ENCODE peak calls at places on chromosome 17, in ten cellular contexts. One of them, this sample, is unnamed.
A peak's percentile ranks its signal among the peaks of the same experiment; 100 is the strongest.

GRCh38 chr17:28180449-28180848 is 138.0 kb downstream of the NLK start:
- DNase-seq in stimulated activated CD4-positive, alpha-beta T cell treated with anti-CD3 and anti-CD28 coated beads, Interleukin-4, amount 100 ng/mL, for 1 hour: no peak
- DNase-seq in hepatic stellate cell: no peak
- DNase-seq in stimulated activated CD8-positive, alpha-beta memory T cell treated with anti-CD3 and anti-CD28 coated beads, Interleukin-15, amount 100 ng/mL, for 4 hours: no peak
- DNase-seq in anterior cingulate cortex: no peak
- DNase-seq in Kasumi-1: no peak
- DNase-seq in iPS DF 19.7: no peak
- DNase-seq in NCI-H1105: no peak
- DNase-seq in right cardiac atrium: no peak
- DNase-seq in posterior vena cava: no peak
- DNase-seq in this sample: no peak

GRCh38 chr17:42107597-42108576 is 4.6 kb downstream of the DHX58 start:
- DNase-seq in Kasumi-1: no peak
- DNase-seq in anterior cingulate cortex: no peak
- DNase-seq in stimulated activated CD4-positive, alpha-beta T cell treated with anti-CD3 and anti-CD28 coated beads, Interleukin-4, amount 100 ng/mL, for 1 hour: peak; percentile 89
- DNase-seq in NCI-H1105: peak; percentile 80
- DNase-seq in posterior vena cava: peak; percentile 93
- DNase-seq in right cardiac atrium: peak; percentile 93
- DNase-seq in hepatic stellate cell: peak; percentile 60
- DNase-seq in iPS DF 19.7: no peak
- DNase-seq in stimulated activated CD8-positive, alpha-beta memory T cell treated with anti-CD3 and anti-CD28 coated beads, Interleukin-15, amount 100 ng/mL, for 4 hours: peak; percentile 77
- DNase-seq in this sample: peak; percentile 85

GRCh38 chr17:29049541-29050150 is 6.7 kb downstream of the PIPOX start:
- DNase-seq in anterior cingulate cortex: no peak
- DNase-seq in hepatic stellate cell: no peak
- DNase-seq in NCI-H1105: no peak
- DNase-seq in stimulated activated CD4-positive, alpha-beta T cell treated with anti-CD3 and anti-CD28 coated beads, Interleukin-4, amount 100 ng/mL, for 1 hour: no peak
- DNase-seq in iPS DF 19.7: no peak
- DNase-seq in stimulated activated CD8-positive, alpha-beta memory T cell treated with anti-CD3 and anti-CD28 coated beads, Interleukin-15, amount 100 ng/mL, for 4 hours: no peak
- DNase-seq in Kasumi-1: no peak
- DNase-seq in posterior vena cava: no peak
- DNase-seq in right cardiac atrium: no peak
- DNase-seq in this sample: no peak

GRCh38 chr17:45102856-45103255 is 29.5 kb downstream of the PLCD3 start:
- DNase-seq in stimulated activated CD4-positive, alpha-beta T cell treated with anti-CD3 and anti-CD28 coated beads, Interleukin-4, amount 100 ng/mL, for 1 hour: no peak
- DNase-seq in iPS DF 19.7: no peak
- DNase-seq in right cardiac atrium: no peak
- DNase-seq in stimulated activated CD8-positive, alpha-beta memory T cell treated with anti-CD3 and anti-CD28 coated beads, Interleukin-15, amount 100 ng/mL, for 4 hours: no peak
- DNase-seq in NCI-H1105: no peak
- DNase-seq in anterior cingulate cortex: no peak
- DNase-seq in hepatic stellate cell: no peak
- DNase-seq in posterior vena cava: no peak
- DNase-seq in Kasumi-1: no peak
- DNase-seq in this sample: no peak

GRCh38 chr17:81031571-81032550 is 3.1 kb upstream of the BAIAP2 start:
- DNase-seq in posterior vena cava: no peak
- DNase-seq in stimulated activated CD8-positive, alpha-beta memory T cell treated with anti-CD3 and anti-CD28 coated beads, Interleukin-15, amount 100 ng/mL, for 4 hours: no peak
- DNase-seq in Kasumi-1: no peak
- DNase-seq in NCI-H1105: no peak
- DNase-seq in stimulated activated CD4-positive, alpha-beta T cell treated with anti-CD3 and anti-CD28 coated beads, Interleukin-4, amount 100 ng/mL, for 1 hour: no peak
- DNase-seq in right cardiac atrium: peak; percentile 77
- DNase-seq in anterior cingulate cortex: no peak
- DNase-seq in hepatic stellate cell: no peak
- DNase-seq in iPS DF 19.7: no peak
- DNase-seq in this sample: peak; percentile 60

GRCh38 chr17:57468932-57469775 is 212.8 kb downstream of the MSI2 start:
- DNase-seq in stimulated activated CD8-positive, alpha-beta memory T cell treated with anti-CD3 and anti-CD28 coated beads, Interleukin-15, amount 100 ng/mL, for 4 hours: no peak
- DNase-seq in iPS DF 19.7: no peak
- DNase-seq in anterior cingulate cortex: no peak
- DNase-seq in stimulated activated CD4-positive, alpha-beta T cell treated with anti-CD3 and anti-CD28 coated beads, Interleukin-4, amount 100 ng/mL, for 1 hour: no peak
- DNase-seq in hepatic stellate cell: no peak
- DNase-seq in right cardiac atrium: no peak
- DNase-seq in Kasumi-1: no peak
- DNase-seq in NCI-H1105: no peak
- DNase-seq in posterior vena cava: peak; percentile 14
- DNase-seq in this sample: no peak

GRCh38 chr17:66602659-66603363 is 232.1 kb upstream of the CACNG5 start:
- DNase-seq in Kasumi-1: no peak
- DNase-seq in anterior cingulate cortex: no peak
- DNase-seq in right cardiac atrium: no peak
- DNase-seq in NCI-H1105: no peak
- DNase-seq in stimulated activated CD8-positive, alpha-beta memory T cell treated with anti-CD3 and anti-CD28 coated beads, Interleukin-15, amount 100 ng/mL, for 4 hours: no peak
- DNase-seq in stimulated activated CD4-positive, alpha-beta T cell treated with anti-CD3 and anti-CD28 coated beads, Interleukin-4, amount 100 ng/mL, for 1 hour: no peak
- DNase-seq in iPS DF 19.7: no peak
- DNase-seq in posterior vena cava: no peak
- DNase-seq in hepatic stellate cell: no peak
- DNase-seq in this sample: no peak

GRCh38 chr17:76546556-76547182 is 6.8 kb downstream of the PRCD start:
- DNase-seq in hepatic stellate cell: peak; percentile 72
- DNase-seq in right cardiac atrium: peak; percentile 58
- DNase-seq in iPS DF 19.7: no peak
- DNase-seq in anterior cingulate cortex: no peak
- DNase-seq in Kasumi-1: no peak
- DNase-seq in posterior vena cava: no peak
- DNase-seq in stimulated activated CD4-positive, alpha-beta T cell treated with anti-CD3 and anti-CD28 coated beads, Interleukin-4, amount 100 ng/mL, for 1 hour: no peak
- DNase-seq in stimulated activated CD8-positive, alpha-beta memory T cell treated with anti-CD3 and anti-CD28 coated beads, Interleukin-15, amount 100 ng/mL, for 4 hours: no peak
- DNase-seq in NCI-H1105: no peak
- DNase-seq in this sample: no peak

GRCh38 chr17:43778337-43779144 is at the start of gene DUSP3:
- DNase-seq in NCI-H1105: peak; percentile 72
- DNase-seq in stimulated activated CD4-positive, alpha-beta T cell treated with anti-CD3 and anti-CD28 coated beads, Interleukin-4, amount 100 ng/mL, for 1 hour: peak; percentile 75
- DNase-seq in hepatic stellate cell: peak; percentile 93
- DNase-seq in Kasumi-1: peak; percentile 65
- DNase-seq in anterior cingulate cortex: peak; percentile 80
- DNase-seq in posterior vena cava: peak; percentile 99
- DNase-seq in right cardiac atrium: peak; percentile 98
- DNase-seq in stimulated activated CD8-positive, alpha-beta memory T cell treated with anti-CD3 and anti-CD28 coated beads, Interleukin-15, amount 100 ng/mL, for 4 hours: peak; percentile 28
- DNase-seq in iPS DF 19.7: peak; percentile 67
- DNase-seq in this sample: peak; percentile 94

GRCh38 chr17:62688398-62689140 is 61.1 kb downstream of the MRC2 start:
- DNase-seq in iPS DF 19.7: no peak
- DNase-seq in posterior vena cava: no peak
- DNase-seq in anterior cingulate cortex: no peak
- DNase-seq in NCI-H1105: no peak
- DNase-seq in Kasumi-1: no peak
- DNase-seq in right cardiac atrium: no peak
- DNase-seq in stimulated activated CD4-positive, alpha-beta T cell treated with anti-CD3 and anti-CD28 coated beads, Interleukin-4, amount 100 ng/mL, for 1 hour: no peak
- DNase-seq in stimulated activated CD8-positive, alpha-beta memory T cell treated with anti-CD3 and anti-CD28 coated beads, Interleukin-15, amount 100 ng/mL, for 4 hours: no peak
- DNase-seq in hepatic stellate cell: no peak
- DNase-seq in this sample: no peak

GRCh38 chr17:81665205-81666091 is 957 bp downstream of the OXLD1 start:
- DNase-seq in posterior vena cava: no peak
- DNase-seq in iPS DF 19.7: no peak
- DNase-seq in anterior cingulate cortex: no peak
- DNase-seq in Kasumi-1: peak; percentile 47
- DNase-seq in hepatic stellate cell: no peak
- DNase-seq in NCI-H1105: no peak
- DNase-seq in right cardiac atrium: peak; percentile 60
- DNase-seq in stimulated activated CD4-positive, alpha-beta T cell treated with anti-CD3 and anti-CD28 coated beads, Interleukin-4, amount 100 ng/mL, for 1 hour: peak; percentile 67
- DNase-seq in stimulated activated CD8-positive, alpha-beta memory T cell treated with anti-CD3 and anti-CD28 coated beads, Interleukin-15, amount 100 ng/mL, for 4 hours: no peak
- DNase-seq in this sample: no peak